ENCODE peak calls at places on chromosome 16, in eight cellular contexts. N, H, R, P, F, I, T and A are unnamed samples.

GRCh38 chr16:50297301-50298074 is 31.1 kb downstream of the ADCY7 start:
- DNase-seq in N (no peak), R (peak; percentile 80), F (no peak), I (no peak), H (no peak), P (no peak), T (peak; percentile 53), A (no peak)

GRCh38 chr16:10608687-10609409 is 28.4 kb upstream of the EMP2 start:
- DNase-seq in T (no peak), N (no peak), F (no peak), I (no peak), P (no peak), R (no peak), H (peak; percentile 40), A (no peak)

GRCh38 chr16:49632111-49632797 is 223.7 kb downstream of the ZNF423 start:
- DNase-seq in I (no peak), F (no peak), N (no peak), P (no peak), R (no peak), T (peak; percentile 63), H (no peak), A (no peak)

GRCh38 chr16:73831197-73831596 is 465.4 kb upstream of the PSMD7 start:
- DNase-seq in I (no peak), R (no peak), N (no peak), H (no peak), F (no peak), T (no peak), P (no peak), A (no peak)

GRCh38 chr16:70522216-70523000 is 946 bp downstream of the COG4 start:
- DNase-seq in I (no peak), F (no peak), H (no peak), R (no peak), P (no peak), N (no peak), T (no peak), A (no peak)

GRCh38 chr16:82639263-82639662 is 12.5 kb downstream of the CDH13 start:
- DNase-seq in F (no peak), H (no peak), R (no peak), I (no peak), N (no peak), T (no peak), P (no peak), A (no peak)

GRCh38 chr16:15952265-15952711 is 2.9 kb downstream of the ABCC1 start:
- DNase-seq in F (no peak), I (no peak), H (no peak), T (no peak), P (no peak), N (no peak), R (no peak), A (no peak)

GRCh38 chr16:58236231-58236690 is 38.4 kb upstream of the CSNK2A2 start:
- DNase-seq in P (peak; percentile 51), H (peak; percentile 58), F (peak; percentile 65), N (peak; percentile 20), I (peak; percentile 73), T (no peak), R (peak; percentile 90), A (peak; percentile 15)

GRCh38 chr16:3400446-3400778 is 392 bp downstream of the ZSCAN32 start:
- DNase-seq in H (no peak), F (no peak), N (no peak), T (no peak), R (no peak), P (no peak), I (no peak), A (no peak)

GRCh38 chr16:3401719-3402397 is 843 bp downstream of the ZNF174 start:
- DNase-seq in P (peak; percentile 18), F (no peak), T (no peak), I (no peak), R (no peak), H (peak; percentile 14), N (no peak), A (no peak)

GRCh38 chr16:3400779-3401688 is at the start of the genes ZNF174 and ZSCAN32:
- DNase-seq in H (peak; percentile 98), N (peak; percentile 98), F (peak; percentile 99), T (peak; percentile 99), R (peak; percentile 99), I (peak; percentile 99), P (peak; percentile 99), A (peak; percentile 98)
- TF ChIP-seq CTCF in H (no peak), N (no peak), F (no peak), T (no peak), R (no peak), I (no peak), P (no peak), A (no peak)

GRCh38 chr16:2082171-2082982 is 34.6 kb downstream of the TSC2 start:
- DNase-seq in N (no peak), F (no peak), T (no peak), I (peak; percentile 73), P (peak; percentile 41), H (peak; percentile 37), R (no peak), A (no peak)
- H3K4me3 ChIP-seq in N (no peak overlapping the region), F (no peak overlapping the region), T (no peak overlapping the region), I (no peak overlapping the region), P (no peak overlapping the region), H (no peak overlapping the region), R (no peak overlapping the region), A (no peak overlapping the region)

GRCh38 chr16:54930034-54930938 is at the start of gene IRX5:
- DNase-seq in F (peak; percentile 80), R (peak; percentile 98), N (peak; percentile 83), P (peak; percentile 81), I (peak; percentile 83), H (peak; percentile 94), T (peak; percentile 96), A (peak; percentile 93)
- TF ChIP-seq CTCF in F (peak; percentile 17), R (no peak), N (no peak), P (peak; percentile 9), I (peak; percentile 16), H (no peak), T (no peak), A (no peak)

GRCh38 chr16:647173-647902 is 1.8 kb upstream of the WDR90 start:
- DNase-seq in H (no peak), R (no peak), I (peak; percentile 42), N (no peak), T (no peak), F (no peak), P (no peak), A (no peak)
- H3K4me3 ChIP-seq in H (no peak overlapping the region), R (no peak overlapping the region), I (no peak overlapping the region), N (peak overlapping the region; percentile 60), T (peak overlapping the region; percentile 78), F (peak overlapping the region; percentile 88), P (no peak overlapping the region), A (no peak overlapping the region)

DNA sequence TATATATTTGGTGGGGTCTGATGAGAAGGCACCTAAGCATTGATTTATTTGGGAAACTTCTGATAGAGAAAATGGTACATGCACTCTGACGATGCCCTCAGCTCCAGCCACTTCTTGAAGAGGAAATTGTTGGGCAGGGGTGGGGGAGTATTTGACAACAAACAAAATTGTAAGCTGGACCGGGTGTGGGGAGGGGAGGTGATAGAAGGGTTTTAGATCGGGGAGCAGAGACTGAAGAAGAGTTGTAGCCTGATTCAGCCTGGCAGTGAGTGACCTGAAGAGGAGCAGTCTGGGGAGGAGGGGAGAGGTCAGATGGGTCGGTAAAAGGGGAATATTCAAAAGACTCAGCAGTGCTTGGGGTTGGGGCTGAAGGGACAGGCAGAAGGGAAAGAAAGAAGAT is 2284.7 kb downstream of the TP53TG3F start:
- DNase-seq in F (no peak), T (no peak), R (peak; percentile 46), H (no peak), P (no peak), I (no peak), N (no peak), A (no peak)
- TF ChIP-seq CTCF in F (no peak), T (no peak), R (no peak), H (no peak), P (no peak), I (no peak), N (no peak), A (no peak)

DNA sequence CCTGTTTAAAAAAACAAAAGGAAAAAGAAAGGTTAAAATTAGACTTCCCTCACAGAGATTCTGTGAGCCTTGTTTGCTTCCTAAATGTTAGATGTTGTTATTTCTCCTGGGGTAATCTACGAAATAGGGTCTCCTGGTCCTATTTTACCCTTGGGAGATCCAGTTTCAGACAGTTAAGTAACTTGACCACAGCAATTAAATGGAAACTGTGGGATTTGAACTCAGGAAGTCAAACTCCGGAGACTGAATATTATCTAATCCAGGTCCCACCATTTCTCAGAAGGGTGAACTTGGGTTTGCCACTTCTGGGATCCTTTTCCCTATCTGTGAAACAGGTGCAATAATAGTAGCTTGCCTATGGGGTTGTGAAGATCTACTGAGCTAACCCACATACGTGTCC is 6.4 kb upstream of the TMC5 start:
- DNase-seq in P (no peak), N (no peak), R (no peak), H (no peak), F (no peak), I (no peak), T (no peak), A (no peak)
- H3K4me3 ChIP-seq in P (no peak overlapping the region), N (no peak overlapping the region), R (no peak overlapping the region), H (no peak overlapping the region), F (no peak overlapping the region), I (no peak overlapping the region), T (no peak overlapping the region), A (no peak overlapping the region)

DNA sequence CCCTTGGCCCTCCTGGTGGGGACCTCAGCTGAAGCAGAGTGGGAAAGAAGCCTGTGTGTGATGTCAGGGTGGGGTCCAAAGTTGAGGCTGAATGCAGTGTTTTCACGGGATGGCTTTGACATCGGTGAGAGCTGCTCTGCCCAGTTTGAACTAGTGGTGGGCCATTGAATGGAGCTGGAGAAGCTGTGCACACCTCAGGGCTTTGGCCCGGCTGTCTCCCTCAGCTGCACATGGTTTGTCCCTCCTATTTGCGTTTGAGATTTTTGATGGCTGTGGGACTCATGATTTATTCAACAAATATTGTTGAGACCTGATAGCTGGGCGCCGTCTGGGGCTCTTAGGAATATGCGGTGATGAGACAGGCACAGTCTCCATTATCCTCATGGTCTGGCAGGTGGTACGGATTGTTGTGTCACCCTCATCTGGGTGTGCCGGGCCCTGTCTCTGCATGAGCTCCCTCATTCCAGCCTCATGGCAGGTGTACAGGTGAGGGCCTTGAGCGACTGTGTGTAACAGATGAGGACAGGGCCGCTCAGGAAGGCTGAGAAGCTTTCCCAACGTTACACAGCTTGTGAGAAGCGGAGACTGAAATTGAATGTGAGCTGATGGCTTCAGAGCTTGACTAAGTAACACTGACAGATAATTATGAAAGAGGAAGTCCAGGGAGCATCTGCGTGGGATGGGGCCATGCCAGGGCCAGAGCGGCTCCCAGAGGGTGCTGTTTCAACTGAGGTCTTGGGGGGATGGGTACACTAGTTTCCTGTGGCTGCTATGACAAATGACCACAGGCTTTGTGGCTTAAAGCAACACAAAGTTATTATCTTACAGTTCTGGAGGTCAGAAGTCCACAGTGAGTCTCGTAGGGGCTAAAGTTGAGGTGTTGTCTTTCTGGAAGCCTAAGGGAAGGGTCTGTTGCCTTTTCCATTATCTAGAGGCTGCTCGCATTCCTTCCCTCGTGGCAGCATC is 36.5 kb downstream of the CMIP start:
- DNase-seq in T (no peak), F (peak; percentile 50), H (peak; percentile 63), P (peak; percentile 22), R (no peak), I (no peak), N (no peak), A (no peak)
- TF ChIP-seq CTCF in T (no peak), F (no peak), H (no peak), P (no peak), R (no peak), I (no peak), N (no peak), A (no peak)

DNA sequence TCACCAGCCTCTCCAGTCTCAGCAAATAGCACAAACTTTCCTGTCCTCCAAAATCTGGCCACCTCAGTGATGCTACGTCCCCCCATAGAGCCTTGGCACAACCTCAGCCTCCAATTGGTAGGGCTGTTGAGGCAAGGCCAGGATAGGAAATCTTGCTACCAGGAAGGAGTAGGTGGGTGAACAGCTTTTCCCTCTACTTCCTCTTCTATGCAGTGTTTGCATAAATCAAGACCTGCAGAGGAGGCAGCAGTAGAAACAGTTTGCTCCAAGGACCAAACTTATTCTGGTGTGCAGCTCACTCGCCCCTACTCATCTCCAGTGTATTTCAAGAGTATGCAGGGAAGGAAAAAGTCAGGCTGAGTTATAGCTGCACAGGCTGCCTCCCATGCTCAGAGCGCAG is 740 bp upstream of the DPEP2 start:
- DNase-seq in P (no peak), R (no peak), F (no peak), I (no peak), T (no peak), N (no peak), H (no peak), A (no peak)
- H3K4me3 ChIP-seq in P (no peak overlapping the region), R (no peak overlapping the region), F (peak overlapping the region; percentile 4), I (no peak overlapping the region), T (no peak overlapping the region), N (no peak overlapping the region), H (no peak overlapping the region), A (no peak overlapping the region)